ENCODE peak calls at places on chromosomes 1 and 21, in ten cellular contexts. T is HFF-Myc, G is adrenal gland, U is astrocyte of the spinal cord, H is K562, S is epithelial cell of esophagus, K is mammary epithelial cell, O is colonic mucosa, I is lower leg skin, Z is fibroblast of pulmonary artery. C is an unnamed sample.

GRCh38 chr1:29894311-29894710 is 658.0 kb downstream of the PTPRU start:
- DNase-seq in T (no peak), G (peak; percentile 35), U (no peak), H (no peak), S (no peak), K (no peak), O (no peak), I (no peak), Z (no peak), C (no peak)

GRCh38 chr21:15063081-15063820 is 1.5 kb downstream of the NRIP1 start:
- DNase-seq in T (no peak), G (no peak), U (peak; percentile 43), H (no peak), S (peak; percentile 74), K (peak; percentile 56), O (peak; percentile 37), I (no peak), Z (peak; percentile 24), C (peak; percentile 20)

GRCh38 chr1:100585774-100586173 is 47.8 kb downstream of the GPR88 start:
- DNase-seq in T (no peak), G (no peak), U (peak; percentile 73), H (no peak), S (no peak), K (peak; percentile 29), O (no peak), I (no peak), Z (peak; percentile 42), C (no peak)

GRCh38 chr21:45599146-45599581 is 44.4 kb upstream of the PCBP3 start:
- DNase-seq in T (no peak), G (no peak), U (no peak), H (no peak), S (no peak), K (no peak), O (no peak), I (no peak), Z (no peak), C (peak; percentile 41)

GRCh38 chr1:192984058-192984457 is 75.1 kb downstream of the UCHL5 start:
- DNase-seq in T (no peak), G (no peak), U (no peak), H (no peak), S (peak; percentile 3), K (no peak), O (no peak), I (no peak), Z (no peak), C (no peak)

GRCh38 chr1:116556289-116557006 is 14.4 kb downstream of the CD58 start:
- DNase-seq in T (no peak), G (peak; percentile 62), U (peak; percentile 95), H (peak; percentile 58), S (peak; percentile 99), K (peak; percentile 100), O (peak; percentile 84), I (peak; percentile 74), Z (peak; percentile 97), C (peak; percentile 87)

GRCh38 chr1:168004531-168004930 is 67.7 kb upstream of the MPC2 start:
- DNase-seq in T (no peak), G (no peak), U (no peak), H (no peak), S (no peak), K (no peak), O (no peak), I (no peak), Z (no peak), C (no peak)

GRCh38 chr1:167717351-167717750 is 4.4 kb upstream of the MPZL1 start:
- DNase-seq in T (no peak), G (no peak), U (no peak), H (no peak), S (no peak), K (no peak), O (no peak), I (no peak), Z (peak; percentile 11), C (no peak)

GRCh38 chr1:65948609-65949229 is 156.0 kb downstream of the PDE4B start:
- DNase-seq in T (no peak), G (peak; percentile 54), U (peak; percentile 49), H (peak; percentile 19), S (peak; percentile 4), K (no peak), O (no peak), I (no peak), Z (peak; percentile 56), C (no peak)

GRCh38 chr1:77538956-77539509 is 143.4 kb downstream of the ZZZ3 start:
- DNase-seq in T (peak; percentile 47), G (no peak), U (peak; percentile 92), H (no peak), S (peak; percentile 73), K (peak; percentile 71), O (no peak), I (no peak), Z (peak; percentile 79), C (no peak)

GRCh38 chr1:177600371-177600770 is 369.5 kb downstream of the SEC16B start:
- DNase-seq in T (no peak), G (no peak), U (no peak), H (no peak), S (no peak), K (no peak), O (no peak), I (no peak), Z (no peak), C (no peak)

GRCh38 chr21:41009398-41010177 is 158.4 kb upstream of the BACE2 start:
- DNase-seq in T (no peak), G (no peak), U (no peak), H (no peak), S (no peak), K (no peak), O (no peak), I (no peak), Z (no peak), C (no peak)

GRCh38 chr1:59553381-59553780 is 256.5 kb downstream of the FGGY start:
- DNase-seq in T (no peak), G (no peak), U (no peak), H (no peak), S (no peak), K (no peak), O (no peak), I (no peak), Z (no peak), C (no peak)

GRCh38 chr1:236140705-236141446 is 1.5 kb upstream of the GPR137B start:
- DNase-seq in T (no peak), G (no peak), U (no peak), H (no peak), S (no peak), K (peak; percentile 15), O (peak; percentile 41), I (no peak), Z (no peak), C (no peak)

GRCh38 chr1:16011936-16012589 is 5.8 kb downstream of the HSPB7 start:
- DNase-seq in T (no peak), G (no peak), U (no peak), H (no peak), S (no peak), K (no peak), O (no peak), I (no peak), Z (no peak), C (no peak)
- H3K4me3 ChIP-seq in T (no peak overlapping the region), G (no peak overlapping the region), U (no peak overlapping the region), H (peak overlapping the region; percentile 45), S (no peak overlapping the region), K (no peak overlapping the region), O (no peak overlapping the region), I (no peak overlapping the region), Z (no peak overlapping the region), C (no peak overlapping the region)

GRCh38 chr1:6915999-6916565 is 130.8 kb downstream of the CAMTA1 start:
- DNase-seq in T (no peak), G (no peak), U (no peak), H (no peak), S (no peak), K (no peak), O (no peak), I (no peak), Z (no peak), C (no peak)

GRCh38 chr1:6918286-6918907 is 133.1 kb downstream of the CAMTA1 start:
- DNase-seq in T (no peak), G (no peak), U (no peak), H (no peak), S (peak; percentile 70), K (peak; percentile 31), O (no peak), I (no peak), Z (no peak), C (no peak)

GRCh38 chr1:6917067-6917466 is 131.8 kb downstream of the CAMTA1 start:
- DNase-seq in T (no peak), G (no peak), U (no peak), H (no peak), S (peak; percentile 10), K (no peak), O (no peak), I (no peak), Z (no peak), C (no peak)

GRCh38 chr1:6922096-6922931 is 137.1 kb downstream of the CAMTA1 start:
- DNase-seq in T (peak; percentile 61), G (peak; percentile 85), U (peak; percentile 83), H (no peak), S (peak; percentile 31), K (peak; percentile 46), O (peak; percentile 32), I (peak; percentile 37), Z (peak; percentile 59), C (no peak)

GRCh38 chr1:6918908-6919511 is 133.8 kb downstream of the CAMTA1 start:
- DNase-seq in T (no peak), G (no peak), U (no peak), H (no peak), S (peak; percentile 31), K (peak; percentile 11), O (no peak), I (no peak), Z (no peak), C (no peak)
- H3K4me3 ChIP-seq in T (no peak overlapping the region), G (no peak overlapping the region), U (no peak overlapping the region), H (no peak overlapping the region), S (no peak overlapping the region), K (no peak overlapping the region), O (no peak overlapping the region), I (no peak overlapping the region), Z (no peak overlapping the region), C (no peak overlapping the region)

GRCh38 chr21:10425856-10426255 is 95.5 kb upstream of the TPTE start:
- DNase-seq in T (no peak), G (no peak), U (no peak), H (peak; percentile 13), S (no peak), K (no peak), O (no peak), I (no peak), Z (no peak), C (no peak)
- H3K4me3 ChIP-seq in T (no peak overlapping the region), G (no peak overlapping the region), U (no peak overlapping the region), H (no peak overlapping the region), S (no peak overlapping the region), K (no peak overlapping the region), O (no peak overlapping the region), I (no peak overlapping the region), Z (no peak overlapping the region), C (no peak overlapping the region)

DNA sequence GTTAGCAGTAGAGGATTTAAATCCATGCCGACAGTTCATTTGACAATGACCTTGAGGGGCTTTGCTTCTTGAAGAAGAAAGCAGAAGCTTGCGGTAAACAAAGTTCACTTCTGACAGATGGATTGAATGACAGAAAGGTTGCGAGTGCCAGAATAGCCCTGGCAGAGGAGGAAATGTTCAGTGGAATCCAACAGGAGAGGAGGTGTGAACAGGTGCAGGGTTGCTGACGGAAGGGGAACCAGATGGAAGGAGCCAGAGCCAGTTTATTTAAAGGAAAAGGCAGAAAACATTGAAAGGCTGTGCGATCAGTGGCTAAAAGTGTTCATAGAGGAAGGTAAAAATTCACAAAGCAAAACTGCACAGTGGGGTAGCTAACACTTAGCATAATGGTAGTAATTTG is 141.0 kb downstream of the SDCCAG8 start:
- DNase-seq in T (no peak), G (no peak), U (no peak), H (no peak), S (no peak), K (no peak), O (no peak), I (no peak), Z (no peak), C (no peak)
- H3K4me3 ChIP-seq in T (no peak overlapping the region), G (no peak overlapping the region), U (no peak overlapping the region), H (no peak overlapping the region), S (no peak overlapping the region), K (no peak overlapping the region), O (no peak overlapping the region), I (no peak overlapping the region), Z (no peak overlapping the region), C (no peak overlapping the region)

C was measured in Peyer's patch.